ENCODE peak calls at places on chromosomes 2 and 18, in four cellular contexts. N is cardiac fibroblast, R is psoas muscle, O is IMR-90. C is an unnamed sample.

GRCh38 chr18:66316708-66317107 is 287.2 kb downstream of the CDH19 start:
- DNase-seq in N (no peak), R (no peak), O (no peak), C (no peak)

GRCh38 chr2:192700934-192701333 is 506.2 kb upstream of the TMEFF2 start:
- DNase-seq in N (no peak), R (no peak), O (no peak), C (peak)

GRCh38 chr2:46977899-46978298 is 62.3 kb upstream of the MCFD2 start:
- DNase-seq in O (no peak), R (no peak), N (no peak), C (no peak)

GRCh38 chr18:61572871-61573270 is 239.6 kb downstream of the CDH20 start:
- DNase-seq in R (no peak), O (peak), N (no peak), C (no peak)

GRCh38 chr2:7962191-7962590 is 719.7 kb upstream of the ID2 start:
- DNase-seq in O (no peak), N (no peak), R (no peak), C (no peak)

GRCh38 chr2:226304308-226304707 is 495.3 kb downstream of the IRS1 start:
- DNase-seq in O (no peak), N (no peak), R (no peak), C (no peak)

GRCh38 chr18:56711706-56712445 is 60.7 kb downstream of the WDR7 start:
- DNase-seq in N (no peak), O (no peak), R (no peak), C (no peak)

GRCh38 chr2:84323890-84324289 is 135.2 kb downstream of the SUCLG1 start:
- DNase-seq in R (no peak), O (no peak), N (no peak), C (no peak)

GRCh38 chr18:10661333-10661732 is 135.5 kb downstream of the NAPG start:
- DNase-seq in N (peak), R (no peak), O (peak), C (peak)

GRCh38 chr2:71190959-71191943 is 35.7 kb downstream of the PAIP2B start:
- DNase-seq in N (peak), O (peak), R (no peak), C (peak)

GRCh38 chr2:51025942-51026574 is 5.9 kb downstream of the NRXN1 start:
- DNase-seq in R (no peak), N (no peak), O (no peak), C (no peak)

GRCh38 chr2:70354264-70354949 is 52.5 kb upstream of the FAM136A start:
- DNase-seq in R (no peak), O (peak), N (no peak), C (peak)

GRCh38 chr2:120937736-120938131 is 202.1 kb downstream of the GLI2 start:
- DNase-seq in N (peak), O (peak), R (no peak), C (no peak)

GRCh38 chr18:30245756-30246515 is 796.6 kb downstream of the DSC3 start:
- DNase-seq in N (no peak), R (no peak), O (no peak), C (no peak)

GRCh38 chr18:79609021-79609461 is 70.6 kb upstream of the CTDP1 start:
- DNase-seq in R (no peak), O (no peak), N (no peak), C (no peak)

GRCh38 chr2:105438104-105438929 is 39.5 kb upstream of the FHL2 start:
- DNase-seq in O (peak), R (peak), N (peak), C (no peak)

GRCh38 chr2:226694142-226694541 is 105.5 kb downstream of the IRS1 start:
- DNase-seq in O (no peak), N (peak), R (no peak), C (no peak)

GRCh38 chr2:20190862-20191713 is 33.8 kb downstream of the SDC1 start:
- DNase-seq in N (peak), O (no peak), R (no peak), C (peak)

GRCh38 chr18:58300867-58301266 is 256.8 kb downstream of the NEDD4L start:
- DNase-seq in N (no peak), R (no peak), O (peak), C (no peak)

GRCh38 chr2:238286987-238287386 is 1.4 kb downstream of the PER2 start:
- DNase-seq in R (peak), N (no peak), O (no peak), C (no peak)
- H3K4me3 ChIP-seq in R (peak), N (no peak), O (no peak), C (peak)

GRCh38 chr2:224038830-224039079 is 331 bp downstream of the SERPINE2 start:
- DNase-seq in R (no peak), N (no peak), O (no peak), C (no peak)
- TF ChIP-seq CTCF in R (no peak), N (no peak), O (no peak), C (no peak)

GRCh38 chr2:144548088-144548487 is 28.2 kb upstream of the ZEB2 start:
- DNase-seq in O (no peak), N (no peak), R (no peak), C (no peak)

GRCh38 chr2:144548532-144549191 is 28.7 kb upstream of the ZEB2 start:
- DNase-seq in N (no peak), R (no peak), O (no peak), C (no peak)

GRCh38 chr2:144546933-144547332 is 27.0 kb upstream of the ZEB2 start:
- DNase-seq in R (no peak), O (peak), N (no peak), C (no peak)

GRCh38 chr2:144545787-144546186 is 25.9 kb upstream of the ZEB2 start:
- DNase-seq in O (no peak), N (no peak), R (no peak), C (no peak)

GRCh38 chr2:144547512-144547911 is 27.6 kb upstream of the ZEB2 start:
- DNase-seq in O (no peak), N (no peak), R (no peak), C (no peak)
- H3K4me3 ChIP-seq in O (no peak), N (no peak), R (no peak), C (no peak)

GRCh38 chr2:215274829-215275228 is 37.0 kb upstream of the ATIC start:
- DNase-seq in N (no peak), R (no peak), O (no peak), C (no peak)

GRCh38 chr2:215269397-215270117 is 42.3 kb upstream of the ATIC start:
- DNase-seq in R (peak), N (peak), O (peak), C (peak)

GRCh38 chr2:215271466-215271865 is 40.4 kb upstream of the ATIC start:
- DNase-seq in O (no peak), R (no peak), N (no peak), C (no peak)

GRCh38 chr2:215272918-215273317 is 38.9 kb upstream of the ATIC start:
- DNase-seq in O (no peak), N (no peak), R (no peak), C (no peak)

DNA sequence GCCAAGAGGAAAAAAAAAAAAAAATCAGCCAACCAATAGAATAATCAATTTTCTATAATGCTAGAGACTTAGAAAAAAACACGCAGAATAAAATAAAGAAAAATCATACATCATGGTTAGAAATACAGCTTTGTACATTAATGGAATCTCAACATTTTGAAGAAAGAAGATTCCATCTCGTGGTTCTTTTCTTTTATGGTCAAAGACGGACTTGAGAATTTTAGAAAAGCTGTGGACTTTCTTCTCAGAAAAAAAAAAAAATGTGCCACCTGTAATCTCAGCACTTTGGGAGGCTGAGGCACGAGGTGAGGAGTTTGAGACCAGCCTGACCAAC is 41.8 kb upstream of the ATIC start:
- DNase-seq in O (no peak), R (no peak), N (no peak), C (no peak)
- TF ChIP-seq CTCF in O (no peak), R (no peak), N (no peak), C (no peak)

GRCh38 chr2:60604665-60605064 is 51.2 kb upstream of the BCL11A start:
- DNase-seq in O (no peak), N (no peak), R (no peak), C (no peak)
- H3K4me3 ChIP-seq in O (no peak), N (no peak), R (no peak), C (no peak)

C was measured in epithelial cell of esophagus.